ENCODE peak calls at places on chromosomes 2 and 18, in ten cellular contexts. One of them, this sample, is unnamed.
A peak's percentile ranks its signal among the peaks of the same experiment; 100 is the strongest.

GRCh38 chr2:122737429-122738077 is 982.1 kb downstream of the TSN start:
- DNase-seq in heart right ventricle: no peak
- DNase-seq in SIG-M5: no peak
- DNase-seq in GM12891: no peak
- DNase-seq in nephron progenitor cell: no peak
- DNase-seq in aorta: no peak
- DNase-seq in HTR-8/SVneo: no peak
- DNase-seq in GM12865: peak; percentile 61
- DNase-seq in Peyer's patch: no peak
- DNase-seq in brain pericyte: no peak
- DNase-seq in this sample: peak; percentile 32

GRCh38 chr18:36610716-36611115 is 218.1 kb downstream of the TPGS2 start:
- DNase-seq in nephron progenitor cell: no peak
- DNase-seq in Peyer's patch: no peak
- DNase-seq in GM12865: no peak
- DNase-seq in HTR-8/SVneo: no peak
- DNase-seq in SIG-M5: no peak
- DNase-seq in aorta: no peak
- DNase-seq in brain pericyte: no peak
- DNase-seq in GM12891: no peak
- DNase-seq in heart right ventricle: no peak
- DNase-seq in this sample: no peak

GRCh38 chr2:3612639-3613523 is 18.0 kb downstream of the COLEC11 start:
- DNase-seq in heart right ventricle: no peak
- DNase-seq in aorta: peak; percentile 68
- DNase-seq in SIG-M5: no peak
- DNase-seq in HTR-8/SVneo: no peak
- DNase-seq in Peyer's patch: no peak
- DNase-seq in GM12865: no peak
- DNase-seq in brain pericyte: no peak
- DNase-seq in nephron progenitor cell: no peak
- DNase-seq in GM12891: no peak
- DNase-seq in this sample: no peak

GRCh38 chr2:74424139-74424992 is 2.8 kb downstream of the WDR54 start:
- DNase-seq in SIG-M5: no peak
- DNase-seq in heart right ventricle: no peak
- DNase-seq in GM12891: no peak
- DNase-seq in Peyer's patch: no peak
- DNase-seq in GM12865: no peak
- DNase-seq in brain pericyte: no peak
- DNase-seq in HTR-8/SVneo: no peak
- DNase-seq in nephron progenitor cell: no peak
- DNase-seq in aorta: peak; percentile 11
- DNase-seq in this sample: no peak

GRCh38 chr2:231334981-231335380 is 60.5 kb upstream of the B3GNT7 start:
- DNase-seq in Peyer's patch: no peak
- DNase-seq in SIG-M5: no peak
- DNase-seq in GM12865: no peak
- DNase-seq in aorta: no peak
- DNase-seq in HTR-8/SVneo: no peak
- DNase-seq in GM12891: no peak
- DNase-seq in nephron progenitor cell: no peak
- DNase-seq in brain pericyte: no peak
- DNase-seq in heart right ventricle: no peak
- DNase-seq in this sample: no peak

GRCh38 chr2:217223222-217223930 is 363.5 kb upstream of the TNP1 start:
- DNase-seq in GM12865: peak; percentile 92
- DNase-seq in heart right ventricle: peak; percentile 62
- DNase-seq in Peyer's patch: no peak
- DNase-seq in HTR-8/SVneo: peak; percentile 62
- DNase-seq in brain pericyte: no peak
- DNase-seq in SIG-M5: peak; percentile 92
- DNase-seq in GM12891: no peak
- DNase-seq in nephron progenitor cell: no peak
- DNase-seq in aorta: no peak
- DNase-seq in this sample: peak; percentile 73

GRCh38 chr18:29841631-29842030 is 1200.9 kb downstream of the DSC3 start:
- DNase-seq in brain pericyte: no peak
- DNase-seq in GM12891: no peak
- DNase-seq in heart right ventricle: no peak
- DNase-seq in SIG-M5: no peak
- DNase-seq in GM12865: no peak
- DNase-seq in aorta: no peak
- DNase-seq in nephron progenitor cell: no peak
- DNase-seq in HTR-8/SVneo: no peak
- DNase-seq in Peyer's patch: no peak
- DNase-seq in this sample: no peak

GRCh38 chr2:105177546-105178254 is 63.8 kb upstream of the GPR45 start:
- DNase-seq in GM12891: no peak
- DNase-seq in heart right ventricle: no peak
- DNase-seq in aorta: no peak
- DNase-seq in Peyer's patch: no peak
- DNase-seq in GM12865: no peak
- DNase-seq in brain pericyte: no peak
- DNase-seq in SIG-M5: no peak
- DNase-seq in HTR-8/SVneo: no peak
- DNase-seq in nephron progenitor cell: no peak
- DNase-seq in this sample: no peak

GRCh38 chr18:3703732-3704176 is 253.8 kb downstream of the TGIF1 start:
- DNase-seq in nephron progenitor cell: peak; percentile 64
- DNase-seq in Peyer's patch: no peak
- DNase-seq in GM12865: peak; percentile 17
- DNase-seq in HTR-8/SVneo: peak; percentile 60
- DNase-seq in aorta: peak; percentile 83
- DNase-seq in SIG-M5: no peak
- DNase-seq in brain pericyte: no peak
- DNase-seq in heart right ventricle: peak; percentile 64
- DNase-seq in GM12891: no peak
- DNase-seq in this sample: peak; percentile 25

GRCh38 chr2:202270487-202270886 is 4.9 kb downstream of the NOP58 start:
- DNase-seq in SIG-M5: no peak
- DNase-seq in GM12891: no peak
- DNase-seq in aorta: no peak
- DNase-seq in HTR-8/SVneo: no peak
- DNase-seq in Peyer's patch: no peak
- DNase-seq in brain pericyte: no peak
- DNase-seq in heart right ventricle: no peak
- DNase-seq in nephron progenitor cell: no peak
- DNase-seq in GM12865: peak; percentile 71
- DNase-seq in this sample: no peak

GRCh38 chr18:68766433-68766832 is 31.4 kb upstream of the CCDC102B start:
- DNase-seq in brain pericyte: no peak
- DNase-seq in heart right ventricle: no peak
- DNase-seq in SIG-M5: no peak
- DNase-seq in Peyer's patch: no peak
- DNase-seq in nephron progenitor cell: no peak
- DNase-seq in GM12891: no peak
- DNase-seq in aorta: no peak
- DNase-seq in GM12865: no peak
- DNase-seq in HTR-8/SVneo: no peak
- DNase-seq in this sample: no peak

GRCh38 chr18:9758624-9759075 is 50.5 kb downstream of the RAB31 start:
- DNase-seq in Peyer's patch: no peak
- DNase-seq in GM12891: no peak
- DNase-seq in HTR-8/SVneo: no peak
- DNase-seq in nephron progenitor cell: no peak
- DNase-seq in heart right ventricle: no peak
- DNase-seq in SIG-M5: no peak
- DNase-seq in brain pericyte: no peak
- DNase-seq in aorta: no peak
- DNase-seq in GM12865: no peak
- DNase-seq in this sample: no peak

GRCh38 chr2:60849165-60849564 is 32.2 kb upstream of the REL start:
- DNase-seq in HTR-8/SVneo: no peak
- DNase-seq in heart right ventricle: no peak
- DNase-seq in nephron progenitor cell: no peak
- DNase-seq in GM12891: no peak
- DNase-seq in GM12865: no peak
- DNase-seq in Peyer's patch: no peak
- DNase-seq in aorta: no peak
- DNase-seq in brain pericyte: no peak
- DNase-seq in SIG-M5: no peak
- DNase-seq in this sample: no peak

GRCh38 chr2:28538134-28538533 is 42.3 kb downstream of the PLB1 start:
- DNase-seq in GM12865: no peak
- DNase-seq in Peyer's patch: no peak
- DNase-seq in GM12891: no peak
- DNase-seq in heart right ventricle: no peak
- DNase-seq in SIG-M5: no peak
- DNase-seq in HTR-8/SVneo: no peak
- DNase-seq in brain pericyte: no peak
- DNase-seq in aorta: no peak
- DNase-seq in nephron progenitor cell: no peak
- DNase-seq in this sample: no peak

GRCh38 chr2:55421326-55421725 is 1.7 kb upstream of the CCDC88A start:
- DNase-seq in heart right ventricle: no peak
- DNase-seq in aorta: no peak
- DNase-seq in nephron progenitor cell: no peak
- DNase-seq in GM12891: no peak
- DNase-seq in brain pericyte: no peak
- DNase-seq in SIG-M5: no peak
- DNase-seq in Peyer's patch: no peak
- DNase-seq in HTR-8/SVneo: no peak
- DNase-seq in GM12865: no peak
- DNase-seq in this sample: no peak

GRCh38 chr2:21256006-21256405 is 132.2 kb downstream of the TDRD15 start:
- DNase-seq in heart right ventricle: peak; percentile 75
- DNase-seq in SIG-M5: peak; percentile 9
- DNase-seq in GM12891: no peak
- DNase-seq in nephron progenitor cell: no peak
- DNase-seq in Peyer's patch: no peak
- DNase-seq in GM12865: peak; percentile 41
- DNase-seq in aorta: no peak
- DNase-seq in brain pericyte: no peak
- DNase-seq in HTR-8/SVneo: no peak
- DNase-seq in this sample: no peak

GRCh38 chr18:61980355-61980754 is 87.5 kb upstream of the RNF152 start:
- DNase-seq in GM12891: no peak
- DNase-seq in brain pericyte: no peak
- DNase-seq in aorta: no peak
- DNase-seq in Peyer's patch: no peak
- DNase-seq in heart right ventricle: no peak
- DNase-seq in nephron progenitor cell: no peak
- DNase-seq in SIG-M5: no peak
- DNase-seq in HTR-8/SVneo: no peak
- DNase-seq in GM12865: peak; percentile 33
- DNase-seq in this sample: no peak

GRCh38 chr2:39743170-39743851 is 35.7 kb downstream of the THUMPD2 start:
- DNase-seq in nephron progenitor cell: no peak
- DNase-seq in brain pericyte: no peak
- DNase-seq in GM12865: no peak
- DNase-seq in Peyer's patch: no peak
- DNase-seq in heart right ventricle: no peak
- DNase-seq in SIG-M5: no peak
- DNase-seq in HTR-8/SVneo: no peak
- DNase-seq in GM12891: no peak
- DNase-seq in aorta: no peak
- DNase-seq in this sample: no peak

GRCh38 chr2:71784734-71785549 is 331.6 kb downstream of the DYSF start:
- DNase-seq in SIG-M5: no peak
- DNase-seq in aorta: no peak
- DNase-seq in Peyer's patch: no peak
- DNase-seq in nephron progenitor cell: no peak
- DNase-seq in HTR-8/SVneo: peak; percentile 77
- DNase-seq in brain pericyte: no peak
- DNase-seq in GM12891: no peak
- DNase-seq in GM12865: no peak
- DNase-seq in heart right ventricle: peak; percentile 2
- DNase-seq in this sample: no peak